ENCODE peak calls at places on chromosomes 7 and 10, in eight cellular contexts. J, P, N, Q, F, I, D and Y are unnamed samples.

GRCh38 chr7:52475192-52475591 is 560.2 kb upstream of the POM121L12 start:
- DNase-seq in J (no peak), P (no peak), N (no peak), Q (no peak), F (no peak), I (no peak), D (no peak), Y (no peak)

GRCh38 chr7:102042016-102042656 is 224.7 kb downstream of the CUX1 start:
- DNase-seq in J (no peak), P (no peak), N (no peak), Q (no peak), F (peak), I (no peak), D (no peak), Y (peak)

GRCh38 chr10:115958043-115958442 is 315.0 kb downstream of the GFRA1 start:
- DNase-seq in J (no peak), P (no peak), N (no peak), Q (no peak), F (no peak), I (no peak), D (no peak), Y (no peak)

GRCh38 chr10:28241766-28242399 is 61.0 kb downstream of the MPP7 start:
- DNase-seq in J (peak), P (no peak), N (peak), Q (peak), F (peak), I (peak), D (peak), Y (peak)

GRCh38 chr10:125158528-125159485 is 1.6 kb downstream of the CTBP2 start:
- DNase-seq in J (no peak), P (peak), N (peak), Q (no peak), F (peak), I (peak), D (peak), Y (peak)

GRCh38 chr7:159141660-159142059 is 3.0 kb downstream of the VIPR2 start:
- DNase-seq in J (no peak), P (no peak), N (no peak), Q (no peak), F (no peak), I (no peak), D (peak), Y (no peak)

GRCh38 chr7:85074016-85074415 is 112.8 kb downstream of the SEMA3D start:
- DNase-seq in J (no peak), P (no peak), N (no peak), Q (no peak), F (no peak), I (no peak), D (no peak), Y (peak)

GRCh38 chr7:108136191-108136581 is 6.0 kb upstream of the LAMB4 start:
- DNase-seq in J (no peak), P (no peak), N (no peak), Q (no peak), F (no peak), I (no peak), D (no peak), Y (no peak)

GRCh38 chr10:29435809-29436501 is 147.1 kb downstream of the LYZL1 start:
- DNase-seq in J (no peak), P (no peak), N (no peak), Q (no peak), F (peak), I (no peak), D (no peak), Y (peak)

GRCh38 chr10:95308389-95309302 is 17.8 kb upstream of the PDLIM1 start:
- DNase-seq in J (no peak), P (peak), N (no peak), Q (no peak), F (peak), I (peak), D (peak), Y (peak)

DNA sequence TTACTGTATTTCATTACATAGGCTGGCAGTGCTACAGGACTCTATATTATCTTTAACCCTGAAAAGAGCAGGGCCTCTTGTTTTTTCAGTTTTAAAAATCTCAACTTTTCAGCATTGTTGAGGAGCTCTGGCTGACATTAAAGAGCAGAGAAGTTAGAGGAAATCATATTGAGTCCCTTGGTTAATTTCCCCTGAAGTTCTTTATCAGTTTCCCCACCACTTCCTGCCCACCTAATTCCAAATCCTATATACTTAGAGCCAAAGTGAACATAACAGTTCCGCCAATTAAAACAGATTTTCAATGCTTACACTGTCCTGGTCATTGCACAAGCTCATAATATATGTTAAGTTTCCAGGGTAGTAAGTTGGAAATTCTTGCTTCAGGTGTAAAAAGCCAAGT is 66.0 kb upstream of the MRLN start:
- DNase-seq in J (no peak), P (no peak), N (no peak), Q (no peak), F (no peak), I (no peak), D (no peak), Y (no peak)
- TF ChIP-seq CTCF in J (no peak), P (no peak), N (no peak), Q (no peak), F (no peak), I (no peak), D (no peak), Y (no peak)

GRCh38 chr7:2384354-2385243 is 18.8 kb upstream of the CHST12 start:
- DNase-seq in J (no peak), P (no peak), N (no peak), Q (no peak), F (no peak), I (no peak), D (peak), Y (no peak)
- TF ChIP-seq CTCF in J (no peak), P (no peak), N (no peak), Q (no peak), F (no peak), I (no peak), D (peak), Y (peak)

DNA sequence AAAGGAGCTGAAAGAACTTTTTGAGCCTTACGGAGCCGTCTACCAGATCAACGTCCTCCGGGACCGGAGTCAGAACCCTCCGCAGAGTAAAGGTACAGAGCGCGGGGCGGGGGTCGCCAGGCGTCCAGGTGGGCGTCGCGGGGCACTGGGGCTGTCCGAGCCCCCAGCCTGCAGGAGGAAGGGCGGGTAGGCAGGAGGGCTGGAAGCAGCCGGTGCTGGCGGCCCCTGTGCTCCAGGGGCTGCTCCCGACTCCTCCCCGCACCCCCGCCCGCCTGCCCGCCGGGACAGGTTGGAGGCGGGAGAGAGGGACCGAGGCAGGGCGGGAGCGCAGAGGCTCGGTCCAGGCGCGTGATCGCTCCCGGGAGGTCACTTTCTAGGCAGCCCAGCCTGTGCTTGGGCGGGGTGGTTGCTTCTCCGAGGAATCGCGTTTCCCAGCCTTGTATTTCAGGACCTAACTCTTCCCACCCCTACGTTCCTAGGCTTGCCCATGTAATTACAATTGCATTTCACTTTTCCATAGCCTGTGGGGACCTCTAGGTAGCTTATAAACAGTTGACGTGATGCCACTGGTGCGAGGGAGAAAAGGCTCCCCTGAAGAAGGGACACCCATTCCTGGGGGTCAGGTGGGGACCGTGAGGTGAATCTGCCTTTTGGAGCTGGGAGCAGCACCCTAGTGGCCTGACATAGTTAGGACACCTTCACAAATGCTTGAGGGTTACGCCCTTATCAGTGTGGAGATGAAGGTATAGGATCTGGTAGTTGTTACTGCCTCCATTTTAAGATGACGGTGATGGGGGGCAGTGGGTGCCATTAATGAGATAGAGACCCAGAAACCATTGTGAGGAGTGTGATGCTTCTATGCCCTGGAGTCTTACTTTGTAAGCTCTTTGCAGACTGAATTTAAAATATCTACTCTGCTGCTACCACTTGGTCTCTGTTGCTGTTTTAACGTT is 148.2 kb downstream of the CELF2 start:
- DNase-seq in J (peak), P (peak), N (peak), Q (peak), F (peak), I (peak), D (peak), Y (no peak)
- TF ChIP-seq CTCF in J (peak), P (no peak), N (peak), Q (peak), F (peak), I (peak), D (peak), Y (peak)

GRCh38 chr7:98811299-98811698 is 58.5 kb downstream of the TMEM130 start:
- DNase-seq in J (no peak), P (no peak), N (no peak), Q (no peak), F (no peak), I (no peak), D (no peak), Y (no peak)

GRCh38 chr7:98810166-98810802 is 59.5 kb downstream of the TMEM130 start:
- DNase-seq in J (no peak), P (no peak), N (no peak), Q (no peak), F (no peak), I (no peak), D (peak), Y (peak)

GRCh38 chr7:98805956-98806838 is 63.6 kb downstream of the TMEM130 start:
- DNase-seq in J (no peak), P (no peak), N (no peak), Q (no peak), F (no peak), I (no peak), D (no peak), Y (no peak)

GRCh38 chr7:98808751-98809460 is 60.9 kb downstream of the TMEM130 start:
- DNase-seq in J (no peak), P (no peak), N (no peak), Q (no peak), F (no peak), I (no peak), D (no peak), Y (no peak)

GRCh38 chr7:98807306-98807880 is 62.4 kb downstream of the TMEM130 start:
- DNase-seq in J (no peak), P (no peak), N (no peak), Q (no peak), F (peak), I (no peak), D (peak), Y (no peak)
- TF ChIP-seq CTCF in J (no peak), P (no peak), N (no peak), Q (no peak), F (no peak), I (no peak), D (no peak), Y (no peak)